ENCODE peak calls at places on chromosomes 11 and 22, in four cellular contexts. J is Karpas-422; W is stimulated activated CD4-positive, alpha-beta T cell treated with anti-CD3 and anti-CD28 coated beads, Interleukin-1b, Interleukin-23, amount 100 ng/mL, for 24 hours; T is nucleus accumbens. C is an unnamed sample.

GRCh38 chr11:107576497-107577086 is 11.1 kb upstream of the ALKBH8 start:
- DNase-seq in J (peak; percentile 90), W (no peak), T (no peak), C (peak; percentile 74)

GRCh38 chr11:60214386-60214785 is 28.6 kb downstream of the MS4A4E start:
- DNase-seq in J (no peak), W (no peak), T (no peak), C (no peak)

GRCh38 chr22:47055461-47055860 is 293.0 kb downstream of the TBC1D22A start:
- DNase-seq in J (no peak), W (no peak), T (no peak), C (no peak)

GRCh38 chr22:48315415-48316244 is 1512.0 kb downstream of the BRD1 start:
- DNase-seq in J (no peak), W (no peak), T (no peak), C (no peak)

GRCh38 chr11:61766353-61766841 is 14.0 kb downstream of the MYRF start:
- DNase-seq in J (no peak), W (no peak), T (no peak), C (no peak)

GRCh38 chr11:47152126-47152952 is 24.3 kb downstream of the ARFGAP2 start:
- DNase-seq in J (peak; percentile 85), W (no peak), T (no peak), C (no peak)

GRCh38 chr11:12271241-12271640 is 106.1 kb upstream of the PARVA start:
- DNase-seq in J (no peak), W (no peak), T (no peak), C (no peak)

GRCh38 chr22:40479126-40479800 is 108.9 kb downstream of the SGSM3 start:
- DNase-seq in J (peak; percentile 47), W (no peak), T (no peak), C (no peak)

GRCh38 chr22:11042116-11042515 is 4485.9 kb upstream of the OR11H1 start:
- DNase-seq in J (peak; percentile 39), W (no peak), T (no peak), C (no peak)

GRCh38 chr11:58813693-58814092 is 30.8 kb downstream of the GLYATL2 start:
- DNase-seq in J (no peak), W (no peak), T (no peak), C (no peak)

GRCh38 chr11:65362320-65362931 is 7.9 kb downstream of the TIGD3 start:
- DNase-seq in J (no peak), W (no peak), T (no peak), C (no peak)

GRCh38 chr11:44113018-44113417 is 17.5 kb downstream of the EXT2 start:
- DNase-seq in J (no peak), W (no peak), T (no peak), C (no peak)

GRCh38 chr11:130123414-130124040 is 36.1 kb upstream of the ST14 start:
- DNase-seq in J (no peak), W (no peak), T (no peak), C (no peak)

GRCh38 chr22:46072030-46072881 is 78.1 kb upstream of the PPARA start:
- DNase-seq in J (peak; percentile 83), W (peak; percentile 21), T (no peak), C (no peak)

GRCh38 chr11:15390857-15391256 is 276.1 kb downstream of the INSC start:
- DNase-seq in J (no peak), W (no peak), T (no peak), C (no peak)

GRCh38 chr11:110859240-110859835 is 147.1 kb upstream of the ARHGAP20 start:
- DNase-seq in J (no peak), W (no peak), T (no peak), C (no peak)

GRCh38 chr11:72808415-72808814 is 5.8 kb upstream of the ATG16L2 start:
- DNase-seq in J (no peak), W (no peak), T (no peak), C (no peak)

C was measured in NAMALWA.